ENCODE peak calls at places on chromosomes 4 and X, in four cellular contexts. D, I, M and H are unnamed samples.

GRCh38 chrX:43224496-43224895 is 431.6 kb upstream of the MAOA start:
- DNase-seq in D (no peak), I (no peak), M (no peak), H (no peak)

GRCh38 chrX:48531359-48531954 is 8.1 kb upstream of the TBC1D25 start:
- DNase-seq in D (no peak), I (peak; percentile 47), M (no peak), H (no peak)

GRCh38 chrX:46130246-46130645 is 415.0 kb downstream of the ZNF674 start:
- DNase-seq in D (no peak), I (no peak), M (no peak), H (no peak)

GRCh38 chr4:39066371-39066770 is 4.3 kb downstream of the KLHL5 start:
- DNase-seq in D (no peak), I (no peak), M (no peak), H (no peak)

GRCh38 chr4:42411803-42412202 is 14.5 kb downstream of the SHISA3 start:
- DNase-seq in D (no peak), I (no peak), M (no peak), H (peak; percentile 19)

GRCh38 chr4:140567722-140568121 is 1.0 kb downstream of the UCP1 start:
- DNase-seq in D (no peak), I (no peak), M (no peak), H (no peak)

GRCh38 chr4:68167166-68167565 is 37.5 kb upstream of the TMPRSS11F start:
- DNase-seq in D (no peak), I (no peak), M (no peak), H (no peak)

GRCh38 chr4:115781528-115782146 is 668.2 kb upstream of the NDST4 start:
- DNase-seq in D (no peak), I (no peak), M (no peak), H (no peak)